ENCODE peak calls at places on chromosomes 6 and 20, in six cellular contexts. L is HepG2, H is SK-N-SH, C is H1, I is K562, D is GM12892. S is an unnamed sample.

GRCh38 chr6:37731888-37732287 is 34.2 kb upstream of the MDGA1 start:
- DNase-seq in L (no peak), H (no peak), C (no peak), I (peak), D (peak), S (peak)

GRCh38 chr20:42482808-42483207 is 706.9 kb downstream of the PTPRT start:
- DNase-seq in L (no peak), H (no peak), C (no peak), I (no peak), D (no peak), S (no peak)

GRCh38 chr20:9270831-9271230 is 201.9 kb downstream of the PLCB4 start:
- DNase-seq in L (no peak), H (no peak), C (no peak), I (no peak), D (no peak), S (no peak)

GRCh38 chr6:109580519-109580918 is 97.5 kb upstream of the ZBTB24 start:
- DNase-seq in L (no peak), H (no peak), C (no peak), I (no peak), D (no peak), S (no peak)

GRCh38 chr6:15501806-15502450 is 160.9 kb downstream of the DTNBP1 start:
- DNase-seq in L (no peak), H (no peak), C (no peak), I (no peak), D (no peak), S (no peak)

GRCh38 chr6:147194652-147195403 is 9.4 kb upstream of the STXBP5 start:
- DNase-seq in L (no peak), H (no peak), C (no peak), I (peak), D (no peak), S (no peak)

GRCh38 chr6:34940030-34940434 is 51.0 kb downstream of the ANKS1A start:
- DNase-seq in L (peak), H (no peak), C (no peak), I (no peak), D (no peak), S (no peak)

GRCh38 chr6:114142256-114142655 is 171.3 kb upstream of the HDAC2 start:
- DNase-seq in L (no peak), H (no peak), C (no peak), I (no peak), D (no peak), S (no peak)

GRCh38 chr6:33983109-33983475 is 162.8 kb downstream of the GRM4 start:
- DNase-seq in L (peak), H (peak), C (no peak), I (peak), D (peak), S (no peak)

GRCh38 chr6:36836091-36836770 is 3.0 kb downstream of the CPNE5 start:
- DNase-seq in L (no peak), H (no peak), C (no peak), I (no peak), D (no peak), S (no peak)

GRCh38 chr6:22253955-22254655 is 42.7 kb downstream of the PRL start:
- DNase-seq in L (no peak), H (no peak), C (no peak), I (no peak), D (no peak), S (no peak)

GRCh38 chr6:1820165-1820564 is 210.4 kb downstream of the FOXC1 start:
- DNase-seq in L (peak), H (no peak), C (no peak), I (no peak), D (no peak), S (no peak)

GRCh38 chr6:167797079-167797870 is 29.4 kb upstream of the AFDN start:
- DNase-seq in L (no peak), H (no peak), C (no peak), I (no peak), D (no peak), S (no peak)

GRCh38 chr20:10077081-10077471 is 42.3 kb downstream of the ANKEF1 start:
- DNase-seq in L (no peak), H (no peak), C (no peak), I (no peak), D (no peak), S (no peak)

GRCh38 chr20:25025986-25026605 is 31.8 kb downstream of the ACSS1 start:
- DNase-seq in L (no peak), H (no peak), C (no peak), I (no peak), D (no peak), S (no peak)

GRCh38 chr20:7841291-7841966 is 98.8 kb downstream of the HAO1 start:
- DNase-seq in L (no peak), H (no peak), C (no peak), I (no peak), D (no peak), S (no peak)

GRCh38 chr20:1894951-1895673 is at the start of gene SIRPA:
- DNase-seq in L (no peak), H (peak), C (no peak), I (peak), D (peak), S (peak)

GRCh38 chr6:5081955-5082354 is 3.2 kb upstream of the PPP1R3G start:
- DNase-seq in L (no peak), H (no peak), C (no peak), I (no peak), D (no peak), S (no peak)

GRCh38 chr6:2102316-2102883 is 143.0 kb downstream of the GMDS start:
- DNase-seq in L (no peak), H (no peak), C (no peak), I (no peak), D (no peak), S (no peak)

GRCh38 chr6:36853325-36853724 is 14.1 kb upstream of the CPNE5 start:
- DNase-seq in L (no peak), H (no peak), C (no peak), I (no peak), D (no peak), S (no peak)

GRCh38 chr6:50899306-50899840 is 80.7 kb downstream of the TFAP2B start:
- DNase-seq in L (no peak), H (no peak), C (no peak), I (no peak), D (no peak), S (no peak)

GRCh38 chr20:48192109-48192508 is 406.8 kb upstream of the SULF2 start:
- DNase-seq in L (no peak), H (no peak), C (no peak), I (peak), D (no peak), S (no peak)

GRCh38 chr6:140554421-140554820 is 1180.0 kb upstream of the CITED2 start:
- DNase-seq in L (no peak), H (no peak), C (no peak), I (no peak), D (no peak), S (no peak)

GRCh38 chr6:37794825-37795224 is 24.7 kb upstream of the ZFAND3 start:
- DNase-seq in L (no peak), H (no peak), C (no peak), I (no peak), D (no peak), S (no peak)

GRCh38 chr6:90370493-90370959 is 73.9 kb upstream of the BACH2 start:
- DNase-seq in L (no peak), H (no peak), C (no peak), I (peak), D (no peak), S (no peak)

GRCh38 chr6:31865205-31866118 is 2.8 kb upstream of the NEU1 start:
- DNase-seq in L (peak), H (no peak), C (no peak), I (no peak), D (no peak), S (no peak)

GRCh38 chr20:33137195-33137594 is 30.8 kb upstream of the BPIFA2 start:
- DNase-seq in L (no peak), H (no peak), C (no peak), I (no peak), D (no peak), S (no peak)

DNA sequence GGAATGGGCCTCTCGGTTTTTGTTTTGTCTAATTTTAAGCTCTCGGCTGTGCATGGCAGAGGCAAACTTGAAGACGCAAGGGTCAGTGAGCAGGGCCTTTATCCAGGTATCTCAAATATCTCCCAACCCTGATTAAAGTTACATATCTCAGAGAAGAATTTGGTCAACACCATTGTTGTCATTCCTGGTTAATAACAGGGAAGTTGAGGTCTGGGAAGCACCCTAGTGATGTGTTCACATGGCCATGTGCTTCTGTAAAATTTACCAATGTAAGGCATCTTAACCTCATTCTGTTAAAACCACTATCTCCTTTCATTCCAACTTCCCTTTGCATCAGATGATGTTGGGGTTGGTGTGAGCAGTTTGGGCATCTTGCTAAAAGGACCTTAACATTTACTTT is 4.0 kb upstream of the FAM110A start:
- DNase-seq in L (no peak), H (no peak), C (no peak), I (no peak), D (no peak), S (no peak)
- TF ChIP-seq TAF1 in L (no peak), H (no peak), C (no peak), I (no peak), D (no peak), S (no peak)

GRCh38 chr6:32952817-32953739 is at the start of gene HLA-DMA:
- DNase-seq in L (peak), H (peak), C (peak), I (peak), D (peak), S (peak)
- TF ChIP-seq POLR2AphosphoS5 in L (no peak), H (no peak), C (peak), I (no peak), D (peak), S (peak)

DNA sequence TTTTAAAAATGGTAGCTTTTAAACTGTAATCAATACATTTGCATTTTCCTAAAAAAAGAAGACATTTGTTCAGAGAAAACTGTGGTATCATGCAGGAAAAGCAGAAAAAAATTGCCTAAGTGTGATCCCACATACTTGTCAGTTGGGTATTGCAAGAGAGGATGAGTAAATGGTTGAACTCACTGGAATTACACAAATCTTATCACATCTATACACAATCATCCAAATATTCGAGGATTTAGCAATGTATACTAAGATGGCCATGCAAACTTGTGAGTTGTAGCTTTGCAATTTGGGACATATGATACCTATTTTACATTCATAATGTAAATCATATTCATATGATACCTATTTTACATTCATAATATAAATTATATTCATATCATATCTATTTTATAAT is 58.2 kb upstream of the GJE1 start:
- DNase-seq in L (no peak), H (no peak), C (no peak), I (no peak), D (no peak), S (no peak)
- TF ChIP-seq TAF1 in L (no peak), H (no peak), C (no peak), I (no peak), D (no peak), S (no peak)

GRCh38 chr20:50561379-50562078 is 51.3 kb downstream of the PTPN1 start:
- DNase-seq in L (no peak), H (no peak), C (no peak), I (no peak), D (no peak), S (no peak)
- TF ChIP-seq POLR2AphosphoS5 in L (no peak), H (peak), C (no peak), I (no peak), D (no peak), S (no peak)

DNA sequence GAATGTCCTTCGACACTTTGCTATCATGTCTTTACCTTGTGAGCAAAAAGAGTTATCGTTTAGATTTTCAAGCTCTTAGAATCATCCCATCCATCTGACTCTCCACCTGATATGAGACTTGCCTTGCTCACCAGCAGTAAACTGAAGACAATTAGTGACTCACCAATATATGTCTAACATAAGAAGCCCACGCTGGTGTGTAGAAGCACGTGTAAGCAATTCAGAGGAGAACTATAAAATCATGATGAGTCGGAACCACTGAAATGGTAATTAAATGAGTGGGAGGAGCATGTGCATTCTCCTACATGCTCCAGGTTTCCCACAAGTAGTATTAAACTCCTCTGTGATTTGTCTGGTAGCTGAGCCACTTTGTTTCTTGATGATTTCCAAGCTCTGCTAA is 181.6 kb upstream of the RNF217 start:
- DNase-seq in L (no peak), H (no peak), C (no peak), I (no peak), D (no peak), S (no peak)
- TF ChIP-seq TAF1 in L (no peak), H (no peak), C (no peak), I (no peak), D (no peak), S (no peak)

GRCh38 chr20:18497603-18498002 is 578 bp upstream of the RBBP9 start:
- DNase-seq in L (no peak), H (no peak), C (no peak), I (no peak), D (no peak), S (no peak)

GRCh38 chr20:18496042-18496441 is 983 bp downstream of the RBBP9 start:
- DNase-seq in L (no peak), H (peak), C (no peak), I (no peak), D (no peak), S (no peak)

GRCh38 chr20:18496740-18497592 is at the start of gene RBBP9:
- DNase-seq in L (peak), H (peak), C (peak), I (peak), D (peak), S (peak)
- TF ChIP-seq POLR2AphosphoS5 in L (peak), H (peak), C (peak), I (no peak), D (no peak), S (peak)

DNA sequence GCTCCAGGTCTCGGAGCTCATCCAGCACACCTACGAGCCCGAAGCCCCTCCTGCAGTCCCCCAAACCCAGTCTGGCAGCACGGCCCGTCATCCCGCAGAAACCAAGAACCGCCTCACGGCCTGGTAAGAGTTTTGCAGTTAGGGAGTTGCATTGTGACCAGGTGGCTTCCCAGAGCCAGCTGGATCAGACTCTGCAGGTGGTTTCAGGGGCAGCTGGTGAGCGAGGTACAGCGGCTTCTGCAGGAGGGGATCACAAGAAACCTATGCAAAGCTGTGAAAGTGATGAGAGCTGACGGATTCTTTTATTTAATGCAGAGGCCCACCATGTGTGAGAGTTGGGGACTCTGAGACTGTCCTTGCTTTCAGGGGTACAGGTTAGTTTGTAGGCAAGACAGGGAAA is 45.9 kb upstream of the SCGN start:
- DNase-seq in L (no peak), H (no peak), C (no peak), I (no peak), D (no peak), S (no peak)
- TF ChIP-seq TAF1 in L (no peak), H (no peak), C (no peak), I (no peak), D (no peak), S (no peak)

GRCh38 chr6:6721606-6722005 is 133.1 kb downstream of the LY86 start:
- DNase-seq in L (no peak), H (no peak), C (no peak), I (no peak), D (no peak), S (no peak)

GRCh38 chr6:6714498-6715360 is 126.2 kb downstream of the LY86 start:
- DNase-seq in L (no peak), H (no peak), C (no peak), I (no peak), D (no peak), S (no peak)

GRCh38 chr6:6715465-6715864 is 126.9 kb downstream of the LY86 start:
- DNase-seq in L (no peak), H (no peak), C (no peak), I (no peak), D (no peak), S (no peak)

GRCh38 chr6:6717008-6717763 is 128.7 kb downstream of the LY86 start:
- DNase-seq in L (no peak), H (no peak), C (no peak), I (no peak), D (no peak), S (no peak)

DNA sequence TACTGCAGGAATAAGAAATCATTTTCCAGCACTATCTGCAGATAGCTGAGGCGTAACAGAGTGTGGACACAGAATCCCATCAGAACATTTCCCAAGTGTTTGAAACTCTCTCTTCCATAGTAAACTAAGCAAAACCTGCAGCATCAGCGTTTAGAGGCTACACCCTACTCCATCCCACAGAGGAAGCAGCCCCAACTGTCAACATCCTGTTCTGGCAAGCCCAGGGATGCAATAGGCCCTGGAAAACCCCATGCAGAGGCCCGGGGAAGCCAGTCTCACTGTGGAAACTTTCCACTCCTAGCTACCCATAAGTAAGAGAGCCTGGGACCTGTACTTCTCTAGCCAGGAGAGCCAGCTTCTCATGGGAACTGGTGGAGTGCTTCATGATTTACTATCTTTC is 129.4 kb downstream of the LY86 start:
- DNase-seq in L (no peak), H (no peak), C (no peak), I (no peak), D (no peak), S (no peak)
- TF ChIP-seq POLR2AphosphoS5 in L (no peak), H (no peak), C (no peak), I (no peak), D (no peak), S (no peak)

S was measured in GM12891.